ENCODE peak calls at places on chromosomes 16 and 17, in eight cellular contexts. One of them, this sample, is unnamed.

GRCh38 chr16:1708768-1709180 is 2.8 kb downstream of the MAPK8IP3 start:
- DNase-seq in CD4-positive, alpha-beta memory T cell: no peak
- DNase-seq in cardiac muscle cell: peak; percentile 70
- DNase-seq in A549: no peak
- DNase-seq in Caco-2: no peak
- DNase-seq in mesendoderm: no peak
- DNase-seq in tibial nerve: no peak
- DNase-seq in prostate gland: no peak
- DNase-seq in this sample: no peak

GRCh38 chr17:55737976-55738501 is 12.8 kb upstream of the PCTP start:
- DNase-seq in cardiac muscle cell: no peak
- DNase-seq in tibial nerve: no peak
- DNase-seq in CD4-positive, alpha-beta memory T cell: no peak
- DNase-seq in mesendoderm: no peak
- DNase-seq in prostate gland: no peak
- DNase-seq in Caco-2: no peak
- DNase-seq in A549: no peak
- DNase-seq in this sample: no peak

GRCh38 chr16:9102379-9102778 is 10.9 kb downstream of the HAPSTR1 start:
- DNase-seq in Caco-2: no peak
- DNase-seq in A549: no peak
- DNase-seq in mesendoderm: no peak
- DNase-seq in CD4-positive, alpha-beta memory T cell: no peak
- DNase-seq in prostate gland: no peak
- DNase-seq in cardiac muscle cell: no peak
- DNase-seq in tibial nerve: no peak
- DNase-seq in this sample: no peak

GRCh38 chr16:68689921-68690320 is 44.8 kb downstream of the CDH3 start:
- DNase-seq in mesendoderm: peak; percentile 45
- DNase-seq in cardiac muscle cell: peak; percentile 11
- DNase-seq in A549: no peak
- DNase-seq in prostate gland: no peak
- DNase-seq in Caco-2: no peak
- DNase-seq in tibial nerve: no peak
- DNase-seq in CD4-positive, alpha-beta memory T cell: no peak
- DNase-seq in this sample: no peak

GRCh38 chr17:50203086-50203485 is 1.7 kb upstream of the COL1A1 start:
- DNase-seq in mesendoderm: no peak
- DNase-seq in prostate gland: no peak
- DNase-seq in CD4-positive, alpha-beta memory T cell: no peak
- DNase-seq in tibial nerve: no peak
- DNase-seq in A549: no peak
- DNase-seq in Caco-2: no peak
- DNase-seq in cardiac muscle cell: no peak
- DNase-seq in this sample: no peak

GRCh38 chr16:54927125-54928015 is 3.3 kb upstream of the IRX5 start:
- DNase-seq in mesendoderm: peak; percentile 33
- DNase-seq in CD4-positive, alpha-beta memory T cell: no peak
- DNase-seq in cardiac muscle cell: peak; percentile 44
- DNase-seq in prostate gland: no peak
- DNase-seq in tibial nerve: no peak
- DNase-seq in Caco-2: peak; percentile 73
- DNase-seq in A549: no peak
- DNase-seq in this sample: no peak

GRCh38 chr16:51968756-51969155 is 578.2 kb downstream of the TOX3 start:
- DNase-seq in A549: no peak
- DNase-seq in cardiac muscle cell: no peak
- DNase-seq in tibial nerve: no peak
- DNase-seq in Caco-2: no peak
- DNase-seq in mesendoderm: no peak
- DNase-seq in prostate gland: no peak
- DNase-seq in CD4-positive, alpha-beta memory T cell: no peak
- DNase-seq in this sample: no peak

GRCh38 chr17:73628642-73629552 is 15.3 kb downstream of the SDK2 start:
- DNase-seq in mesendoderm: peak; percentile 56
- DNase-seq in tibial nerve: no peak
- DNase-seq in cardiac muscle cell: no peak
- DNase-seq in Caco-2: no peak
- DNase-seq in prostate gland: no peak
- DNase-seq in CD4-positive, alpha-beta memory T cell: no peak
- DNase-seq in A549: no peak
- DNase-seq in this sample: no peak

GRCh38 chr16:53449816-53450517 is 15.7 kb downstream of the RBL2 start:
- DNase-seq in cardiac muscle cell: no peak
- DNase-seq in mesendoderm: no peak
- DNase-seq in CD4-positive, alpha-beta memory T cell: no peak
- DNase-seq in tibial nerve: no peak
- DNase-seq in Caco-2: no peak
- DNase-seq in A549: no peak
- DNase-seq in prostate gland: no peak
- DNase-seq in this sample: no peak

GRCh38 chr16:66691234-66691633 is 5.3 kb downstream of the CMTM4 start:
- DNase-seq in mesendoderm: no peak
- DNase-seq in tibial nerve: no peak
- DNase-seq in CD4-positive, alpha-beta memory T cell: no peak
- DNase-seq in prostate gland: no peak
- DNase-seq in A549: no peak
- DNase-seq in cardiac muscle cell: no peak
- DNase-seq in Caco-2: no peak
- DNase-seq in this sample: no peak

GRCh38 chr16:17396762-17397498 is 73.8 kb downstream of the XYLT1 start:
- DNase-seq in tibial nerve: no peak
- DNase-seq in CD4-positive, alpha-beta memory T cell: peak; percentile 87
- DNase-seq in Caco-2: no peak
- DNase-seq in mesendoderm: no peak
- DNase-seq in cardiac muscle cell: peak; percentile 46
- DNase-seq in A549: no peak
- DNase-seq in prostate gland: peak; percentile 59
- DNase-seq in this sample: peak; percentile 60

GRCh38 chr16:50245417-50246298 is 20.7 kb upstream of the ADCY7 start:
- DNase-seq in Caco-2: peak; percentile 90
- DNase-seq in tibial nerve: no peak
- DNase-seq in mesendoderm: peak; percentile 40
- DNase-seq in prostate gland: no peak
- DNase-seq in cardiac muscle cell: peak; percentile 77
- DNase-seq in CD4-positive, alpha-beta memory T cell: peak; percentile 30
- DNase-seq in A549: peak; percentile 81
- DNase-seq in this sample: peak; percentile 27

GRCh38 chr16:50815382-50815781 is 73.5 kb downstream of the CYLD start:
- DNase-seq in A549: no peak
- DNase-seq in tibial nerve: no peak
- DNase-seq in cardiac muscle cell: no peak
- DNase-seq in Caco-2: no peak
- DNase-seq in prostate gland: no peak
- DNase-seq in mesendoderm: no peak
- DNase-seq in CD4-positive, alpha-beta memory T cell: no peak
- DNase-seq in this sample: no peak

GRCh38 chr16:354971-355441 is 2.5 kb upstream of the AXIN1 start:
- DNase-seq in tibial nerve: no peak
- DNase-seq in Caco-2: no peak
- DNase-seq in mesendoderm: no peak
- DNase-seq in A549: no peak
- DNase-seq in CD4-positive, alpha-beta memory T cell: peak; percentile 54
- DNase-seq in cardiac muscle cell: no peak
- DNase-seq in prostate gland: no peak
- DNase-seq in this sample: peak; percentile 87

GRCh38 chr16:19876501-19877059 is 8.1 kb downstream of the GPRC5B start:
- DNase-seq in tibial nerve: no peak
- DNase-seq in A549: no peak
- DNase-seq in cardiac muscle cell: no peak
- DNase-seq in CD4-positive, alpha-beta memory T cell: no peak
- DNase-seq in prostate gland: no peak
- DNase-seq in mesendoderm: peak; percentile 53
- DNase-seq in Caco-2: no peak
- DNase-seq in this sample: no peak

GRCh38 chr16:19879241-19879792 is 5.3 kb downstream of the GPRC5B start:
- DNase-seq in Caco-2: peak; percentile 11
- DNase-seq in mesendoderm: peak; percentile 75
- DNase-seq in CD4-positive, alpha-beta memory T cell: no peak
- DNase-seq in cardiac muscle cell: peak; percentile 41
- DNase-seq in prostate gland: peak; percentile 68
- DNase-seq in A549: no peak
- DNase-seq in tibial nerve: no peak
- DNase-seq in this sample: no peak

GRCh38 chr16:19875900-19876299 is 8.7 kb downstream of the GPRC5B start:
- DNase-seq in A549: no peak
- DNase-seq in Caco-2: no peak
- DNase-seq in CD4-positive, alpha-beta memory T cell: no peak
- DNase-seq in mesendoderm: no peak
- DNase-seq in prostate gland: no peak
- DNase-seq in tibial nerve: no peak
- DNase-seq in cardiac muscle cell: no peak
- DNase-seq in this sample: no peak

GRCh38 chr16:19881028-19881427 is 3.6 kb downstream of the GPRC5B start:
- DNase-seq in Caco-2: no peak
- DNase-seq in prostate gland: no peak
- DNase-seq in tibial nerve: no peak
- DNase-seq in A549: no peak
- DNase-seq in CD4-positive, alpha-beta memory T cell: no peak
- DNase-seq in mesendoderm: no peak
- DNase-seq in cardiac muscle cell: no peak
- DNase-seq in this sample: no peak

DNA sequence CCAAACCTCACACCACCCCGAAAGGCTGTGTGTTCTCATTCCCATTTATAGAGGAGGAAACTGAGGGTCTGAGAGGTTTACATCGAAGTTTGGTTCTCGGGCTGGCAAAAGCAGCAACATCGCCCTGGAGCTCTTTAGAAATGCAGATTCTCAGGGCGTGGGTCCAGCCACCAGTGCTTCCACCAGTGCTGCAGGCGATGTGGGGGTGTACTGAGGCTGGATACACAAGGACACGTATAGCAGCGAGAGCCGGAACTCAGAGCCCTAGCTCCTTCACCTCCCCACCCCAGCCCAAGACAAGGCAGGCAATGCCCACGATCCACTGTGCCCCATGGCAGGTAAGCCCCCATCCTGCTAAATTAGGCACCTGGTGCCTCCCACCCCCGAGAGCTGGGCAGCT is 5.9 kb downstream of the GPRC5B start:
- DNase-seq in A549: no peak
- DNase-seq in prostate gland: no peak
- DNase-seq in mesendoderm: no peak
- DNase-seq in CD4-positive, alpha-beta memory T cell: no peak
- DNase-seq in Caco-2: no peak
- DNase-seq in cardiac muscle cell: no peak
- DNase-seq in tibial nerve: no peak
- DNase-seq in this sample: no peak
- H3K4me1 ChIP-seq in A549: peaks cover 6% of the 10 kb centered on the region
- H3K4me1 ChIP-seq in prostate gland: no peaks in the 10 kb centered on the region
- H3K4me1 ChIP-seq in mesendoderm: peaks cover 11% of the 10 kb centered on the region
- H3K4me1 ChIP-seq in CD4-positive, alpha-beta memory T cell: peaks cover 6% of the 10 kb centered on the region
- H3K4me1 ChIP-seq in Caco-2: no peaks in the 10 kb centered on the region
- H3K4me1 ChIP-seq in cardiac muscle cell: peaks cover 12% of the 10 kb centered on the region
- H3K4me1 ChIP-seq in tibial nerve: peaks cover 18% of the 10 kb centered on the region
- H3K4me1 ChIP-seq in this sample: peaks cover 6% of the 10 kb centered on the region

GRCh38 chr17:64779344-64780095 is 117.4 kb upstream of the SMURF2 start:
- DNase-seq in CD4-positive, alpha-beta memory T cell: no peak
- DNase-seq in mesendoderm: peak; percentile 41
- DNase-seq in tibial nerve: no peak
- DNase-seq in cardiac muscle cell: no peak
- DNase-seq in A549: no peak
- DNase-seq in prostate gland: no peak
- DNase-seq in Caco-2: no peak
- DNase-seq in this sample: no peak

GRCh38 chr17:64775701-64776570 is 113.8 kb upstream of the SMURF2 start:
- DNase-seq in tibial nerve: no peak
- DNase-seq in mesendoderm: no peak
- DNase-seq in CD4-positive, alpha-beta memory T cell: no peak
- DNase-seq in cardiac muscle cell: no peak
- DNase-seq in prostate gland: no peak
- DNase-seq in Caco-2: no peak
- DNase-seq in A549: no peak
- DNase-seq in this sample: no peak

GRCh38 chr17:64778367-64779290 is 116.5 kb upstream of the SMURF2 start:
- DNase-seq in mesendoderm: peak; percentile 56
- DNase-seq in A549: no peak
- DNase-seq in CD4-positive, alpha-beta memory T cell: peak; percentile 24
- DNase-seq in Caco-2: no peak
- DNase-seq in prostate gland: no peak
- DNase-seq in tibial nerve: no peak
- DNase-seq in cardiac muscle cell: peak; percentile 32
- DNase-seq in this sample: peak; percentile 30

GRCh38 chr17:64777413-64778101 is 115.5 kb upstream of the SMURF2 start:
- DNase-seq in cardiac muscle cell: no peak
- DNase-seq in CD4-positive, alpha-beta memory T cell: no peak
- DNase-seq in tibial nerve: no peak
- DNase-seq in A549: no peak
- DNase-seq in Caco-2: no peak
- DNase-seq in prostate gland: no peak
- DNase-seq in mesendoderm: no peak
- DNase-seq in this sample: no peak

GRCh38 chr17:64778102-64778366 is 115.9 kb upstream of the SMURF2 start:
- DNase-seq in prostate gland: no peak
- DNase-seq in tibial nerve: no peak
- DNase-seq in CD4-positive, alpha-beta memory T cell: no peak
- DNase-seq in Caco-2: no peak
- DNase-seq in cardiac muscle cell: no peak
- DNase-seq in A549: no peak
- DNase-seq in mesendoderm: no peak
- DNase-seq in this sample: no peak
- H3K4me3 ChIP-seq in prostate gland: peak overlapping the region; percentile 27
- H3K4me3 ChIP-seq in tibial nerve: peak overlapping the region; percentile 23
- H3K4me3 ChIP-seq in CD4-positive, alpha-beta memory T cell: no peak overlapping the region
- H3K4me3 ChIP-seq in Caco-2: no peak overlapping the region
- H3K4me3 ChIP-seq in cardiac muscle cell: no peak overlapping the region
- H3K4me3 ChIP-seq in A549: no peak overlapping the region
- H3K4me3 ChIP-seq in mesendoderm: no peak overlapping the region
- H3K4me3 ChIP-seq in this sample: no peak overlapping the region

GRCh38 chr16:58027341-58028167 is 2.0 kb downstream of the MMP15 start:
- DNase-seq in Caco-2: no peak
- DNase-seq in cardiac muscle cell: peak; percentile 84
- DNase-seq in A549: peak; percentile 74
- DNase-seq in CD4-positive, alpha-beta memory T cell: no peak
- DNase-seq in tibial nerve: no peak
- DNase-seq in mesendoderm: peak; percentile 90
- DNase-seq in prostate gland: no peak
- DNase-seq in this sample: no peak
- H3K4me1 ChIP-seq in Caco-2: peaks cover 18% of the 10 kb centered on the region
- H3K4me1 ChIP-seq in cardiac muscle cell: peaks cover 68% of the 10 kb centered on the region
- H3K4me1 ChIP-seq in A549: peaks cover 19% of the 10 kb centered on the region
- H3K4me1 ChIP-seq in CD4-positive, alpha-beta memory T cell: peaks cover 15% of the 10 kb centered on the region
- H3K4me1 ChIP-seq in tibial nerve: peaks cover 37% of the 10 kb centered on the region
- H3K4me1 ChIP-seq in mesendoderm: peaks cover 33% of the 10 kb centered on the region
- H3K4me1 ChIP-seq in prostate gland: peaks cover 18% of the 10 kb centered on the region
- H3K4me1 ChIP-seq in this sample: peaks cover 29% of the 10 kb centered on the region

DNA sequence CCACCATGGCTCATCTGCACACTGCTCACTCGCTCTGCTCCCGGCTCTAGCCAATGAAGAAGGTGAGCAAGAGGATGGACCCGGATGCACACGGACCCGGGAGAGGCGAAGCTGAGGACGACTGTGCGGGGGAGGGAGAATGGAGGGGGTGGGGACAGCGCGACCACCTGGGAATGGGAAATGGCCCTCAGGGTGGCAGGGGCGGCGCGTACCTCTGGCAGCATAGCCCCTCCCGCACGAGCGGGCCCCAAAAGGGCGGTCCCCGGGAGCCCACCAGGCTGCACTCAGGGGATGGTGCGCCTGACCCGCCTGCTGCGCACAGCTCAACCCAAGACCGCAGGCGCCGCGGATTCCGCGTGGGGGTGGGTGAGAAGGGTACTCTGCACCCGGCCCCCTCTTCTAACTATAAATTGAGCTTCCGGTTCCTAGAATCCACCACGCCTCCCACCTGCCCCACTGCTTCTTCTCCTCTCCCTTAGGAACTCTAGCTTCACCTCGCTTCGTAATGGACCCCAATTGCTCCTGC is 6.1 kb downstream of the MT1H start:
- DNase-seq in A549: no peak
- DNase-seq in cardiac muscle cell: no peak
- DNase-seq in Caco-2: no peak
- DNase-seq in tibial nerve: no peak
- DNase-seq in prostate gland: no peak
- DNase-seq in mesendoderm: peak; percentile 67
- DNase-seq in CD4-positive, alpha-beta memory T cell: no peak
- DNase-seq in this sample: peak; percentile 33
- H3K4me3 ChIP-seq in A549: no peak overlapping the region
- H3K4me3 ChIP-seq in cardiac muscle cell: peak overlapping the region; percentile 19
- H3K4me3 ChIP-seq in Caco-2: no peak overlapping the region
- H3K4me3 ChIP-seq in tibial nerve: peak overlapping the region; percentile 20
- H3K4me3 ChIP-seq in prostate gland: no peak overlapping the region
- H3K4me3 ChIP-seq in mesendoderm: peak overlapping the region; percentile 11
- H3K4me3 ChIP-seq in CD4-positive, alpha-beta memory T cell: no peak overlapping the region
- H3K4me3 ChIP-seq in this sample: no peak overlapping the region